ENCODE peak calls at places on chromosomes 5 and 9, in eight cellular contexts. Q, D, S, U, R, V, G and O are unnamed samples.

GRCh38 chr9:89878003-89878411 is 273.2 kb downstream of the GADD45G start:
- DNase-seq in G (peak), R (no peak), S (peak), V (no peak), Q (no peak), D (no peak), U (no peak), O (no peak)

GRCh38 chr9:109907400-109907799 is 127.4 kb downstream of the PALM2AKAP2 start:
- DNase-seq in R (no peak), Q (no peak), S (no peak), V (no peak), D (no peak), U (no peak), G (no peak), O (no peak)

GRCh38 chr5:9337908-9338307 is 208.0 kb downstream of the SEMA5A start:
- DNase-seq in D (peak), U (no peak), V (no peak), R (no peak), G (no peak), Q (peak), S (no peak), O (peak)

GRCh38 chr5:103624748-103625147 is 62.2 kb upstream of the NUDT12 start:
- DNase-seq in S (no peak), V (no peak), D (peak), Q (peak), R (no peak), G (no peak), U (no peak), O (peak)

GRCh38 chr5:66503203-66503789 is 92.9 kb upstream of the MAST4 start:
- DNase-seq in D (no peak), V (no peak), Q (no peak), G (no peak), U (no peak), R (no peak), S (no peak), O (no peak)

GRCh38 chr9:35727676-35728040 is 4.3 kb downstream of the TLN1 start:
- DNase-seq in D (no peak), S (no peak), Q (no peak), U (no peak), G (no peak), R (no peak), V (no peak), O (no peak)

GRCh38 chr5:37717613-37718431 is 122.0 kb downstream of the GDNF start:
- DNase-seq in R (no peak), G (no peak), U (no peak), V (peak), Q (peak), S (peak), D (peak), O (peak)

GRCh38 chr5:150616506-150616905 is 24.0 kb upstream of the SYNPO start:
- DNase-seq in G (no peak), V (peak), D (no peak), R (no peak), S (no peak), Q (no peak), U (no peak), O (no peak)

GRCh38 chr9:76697554-76697953 is 66.7 kb upstream of the PCA3 start:
- DNase-seq in D (no peak), U (no peak), R (no peak), Q (no peak), G (no peak), V (peak), S (no peak), O (no peak)

GRCh38 chr5:105953616-105954015 is 1717.1 kb downstream of the EFNA5 start:
- DNase-seq in G (no peak), S (no peak), U (no peak), D (no peak), R (no peak), Q (no peak), V (peak), O (no peak)

GRCh38 chr9:16413509-16414016 is 456.9 kb downstream of the BNC2 start:
- DNase-seq in S (no peak), R (no peak), G (no peak), Q (peak), U (no peak), D (peak), V (no peak), O (no peak)

GRCh38 chr9:133835273-133835901 is 97.2 kb upstream of the SARDH start:
- DNase-seq in U (no peak), Q (no peak), S (no peak), V (peak), R (no peak), D (no peak), G (no peak), O (no peak)

GRCh38 chr5:80917596-80917995 is 42.6 kb upstream of the RASGRF2 start:
- DNase-seq in Q (no peak), R (no peak), G (no peak), D (no peak), S (no peak), V (peak), U (no peak), O (no peak)

GRCh38 chr5:161685461-161685860 is at the start of gene GABRA6:
- DNase-seq in R (no peak), S (no peak), G (no peak), U (no peak), V (no peak), D (no peak), Q (no peak), O (no peak)

GRCh38 chr5:60101561-60101960 is 208.0 kb upstream of the PDE4D start:
- DNase-seq in Q (no peak), V (no peak), U (no peak), S (no peak), R (no peak), G (no peak), D (peak), O (no peak)

GRCh38 chr5:135560858-135561257 is 17.9 kb downstream of the CXCL14 start:
- DNase-seq in S (peak), U (peak), R (no peak), V (peak), G (peak), D (peak), Q (peak), O (peak)

GRCh38 chr5:142814122-142814521 is 43.9 kb downstream of the ARHGAP26 start:
- DNase-seq in D (no peak), U (no peak), Q (no peak), V (no peak), R (no peak), S (no peak), G (no peak), O (no peak)

GRCh38 chr9:3367185-3367584 is 158.6 kb downstream of the RFX3 start:
- DNase-seq in D (no peak), V (no peak), S (no peak), U (peak), Q (no peak), R (no peak), G (no peak), O (no peak)